ENCODE peak calls at places on chromosomes 11 and 22, in five cellular contexts. One of them, this sample, is unnamed.

GRCh38 chr22:46040471-46041465 is 63.8 kb upstream of the WNT7B start:
- DNase-seq in transverse colon: no peak
- DNase-seq in left ventricle myocardium inferior: peak; percentile 10
- DNase-seq in cardiac muscle cell: no peak
- DNase-seq in right atrium auricular region: no peak
- DNase-seq in this sample: peak; percentile 67

GRCh38 chr11:15911377-15912044 is 444.8 kb downstream of the SOX6 start:
- DNase-seq in transverse colon: no peak
- DNase-seq in left ventricle myocardium inferior: peak; percentile 69
- DNase-seq in cardiac muscle cell: peak; percentile 87
- DNase-seq in right atrium auricular region: peak; percentile 76
- DNase-seq in this sample: no peak

GRCh38 chr22:27318516-27318915 is 483.0 kb downstream of the MN1 start:
- DNase-seq in transverse colon: peak; percentile 62
- DNase-seq in left ventricle myocardium inferior: peak; percentile 30
- DNase-seq in cardiac muscle cell: peak; percentile 94
- DNase-seq in right atrium auricular region: no peak
- DNase-seq in this sample: no peak

GRCh38 chr11:17703951-17704350 is 15.4 kb upstream of the MYOD1 start:
- DNase-seq in transverse colon: no peak
- DNase-seq in left ventricle myocardium inferior: no peak
- DNase-seq in cardiac muscle cell: peak; percentile 17
- DNase-seq in right atrium auricular region: no peak
- DNase-seq in this sample: no peak

GRCh38 chr22:41285441-41285819 is 557 bp downstream of the RANGAP1 start:
- DNase-seq in transverse colon: peak; percentile 68
- DNase-seq in left ventricle myocardium inferior: peak; percentile 25
- DNase-seq in cardiac muscle cell: peak; percentile 77
- DNase-seq in right atrium auricular region: peak; percentile 72
- DNase-seq in this sample: no peak

GRCh38 chr11:27640954-27641353 is 59.3 kb downstream of the BDNF start:
- DNase-seq in transverse colon: no peak
- DNase-seq in left ventricle myocardium inferior: no peak
- DNase-seq in cardiac muscle cell: no peak
- DNase-seq in right atrium auricular region: no peak
- DNase-seq in this sample: no peak

GRCh38 chr22:41367039-41367679 is 14.6 kb upstream of the TEF start:
- DNase-seq in transverse colon: peak; percentile 95
- DNase-seq in left ventricle myocardium inferior: peak; percentile 98
- DNase-seq in cardiac muscle cell: peak; percentile 99
- DNase-seq in right atrium auricular region: peak; percentile 94
- DNase-seq in this sample: peak; percentile 98

GRCh38 chr11:129611661-129612566 is 203.7 kb upstream of the TMEM45B start:
- DNase-seq in transverse colon: no peak
- DNase-seq in left ventricle myocardium inferior: no peak
- DNase-seq in cardiac muscle cell: no peak
- DNase-seq in right atrium auricular region: no peak
- DNase-seq in this sample: no peak

GRCh38 chr22:30575011-30575671 is 676 bp upstream of the GAL3ST1 start:
- DNase-seq in transverse colon: no peak
- DNase-seq in left ventricle myocardium inferior: peak; percentile 30
- DNase-seq in cardiac muscle cell: peak; percentile 94
- DNase-seq in right atrium auricular region: peak; percentile 60
- DNase-seq in this sample: no peak

GRCh38 chr11:80502511-80502910 is 1061.7 kb upstream of the TENM4 start:
- DNase-seq in transverse colon: no peak
- DNase-seq in left ventricle myocardium inferior: no peak
- DNase-seq in cardiac muscle cell: no peak
- DNase-seq in right atrium auricular region: no peak
- DNase-seq in this sample: no peak

GRCh38 chr11:116710762-116711161 is 62.0 kb downstream of the BUD13 start:
- DNase-seq in transverse colon: no peak
- DNase-seq in left ventricle myocardium inferior: no peak
- DNase-seq in cardiac muscle cell: no peak
- DNase-seq in right atrium auricular region: no peak
- DNase-seq in this sample: no peak

GRCh38 chr11:69268911-69269310 is 25.0 kb upstream of the MYEOV start:
- DNase-seq in transverse colon: no peak
- DNase-seq in left ventricle myocardium inferior: no peak
- DNase-seq in cardiac muscle cell: no peak
- DNase-seq in right atrium auricular region: no peak
- DNase-seq in this sample: no peak

GRCh38 chr11:44870615-44871176 is 80.0 kb downstream of the TP53I11 start:
- DNase-seq in transverse colon: no peak
- DNase-seq in left ventricle myocardium inferior: no peak
- DNase-seq in cardiac muscle cell: no peak
- DNase-seq in right atrium auricular region: no peak
- DNase-seq in this sample: no peak

GRCh38 chr22:47011131-47011854 is 248.8 kb downstream of the TBC1D22A start:
- DNase-seq in transverse colon: no peak
- DNase-seq in left ventricle myocardium inferior: no peak
- DNase-seq in cardiac muscle cell: no peak
- DNase-seq in right atrium auricular region: no peak
- DNase-seq in this sample: no peak

GRCh38 chr11:65872555-65873279 is at the start of gene EFEMP2:
- DNase-seq in transverse colon: no peak
- DNase-seq in left ventricle myocardium inferior: peak; percentile 61
- DNase-seq in cardiac muscle cell: peak; percentile 68
- DNase-seq in right atrium auricular region: no peak
- DNase-seq in this sample: peak; percentile 89

GRCh38 chr22:18032455-18033101 is 8.2 kb upstream of the MICAL3 start:
- DNase-seq in transverse colon: no peak
- DNase-seq in left ventricle myocardium inferior: no peak
- DNase-seq in cardiac muscle cell: peak; percentile 36
- DNase-seq in right atrium auricular region: no peak
- DNase-seq in this sample: no peak

GRCh38 chr11:14578551-14578956 is 58.4 kb upstream of the PSMA1 start:
- DNase-seq in transverse colon: peak; percentile 43
- DNase-seq in left ventricle myocardium inferior: no peak
- DNase-seq in cardiac muscle cell: peak; percentile 96
- DNase-seq in right atrium auricular region: no peak
- DNase-seq in this sample: no peak

GRCh38 chr11:124769804-124770774 is 8.0 kb upstream of the ESAM start:
- DNase-seq in transverse colon: no peak
- DNase-seq in left ventricle myocardium inferior: no peak
- DNase-seq in cardiac muscle cell: peak; percentile 60
- DNase-seq in right atrium auricular region: no peak
- DNase-seq in this sample: no peak

GRCh38 chr11:11409916-11410315 is 56.9 kb upstream of the CSNK2A3 start:
- DNase-seq in transverse colon: peak; percentile 23
- DNase-seq in left ventricle myocardium inferior: no peak
- DNase-seq in cardiac muscle cell: no peak
- DNase-seq in right atrium auricular region: no peak
- DNase-seq in this sample: no peak

GRCh38 chr22:27769012-27769411 is 32.5 kb downstream of the MN1 start:
- DNase-seq in transverse colon: no peak
- DNase-seq in left ventricle myocardium inferior: no peak
- DNase-seq in cardiac muscle cell: no peak
- DNase-seq in right atrium auricular region: no peak
- DNase-seq in this sample: no peak

GRCh38 chr11:121321614-121322243 is 29.2 kb downstream of the SC5D start:
- DNase-seq in transverse colon: peak; percentile 49
- DNase-seq in left ventricle myocardium inferior: no peak
- DNase-seq in cardiac muscle cell: peak; percentile 20
- DNase-seq in right atrium auricular region: no peak
- DNase-seq in this sample: no peak

GRCh38 chr11:29171350-29171950 is 845.4 kb downstream of the KCNA4 start:
- DNase-seq in transverse colon: no peak
- DNase-seq in left ventricle myocardium inferior: no peak
- DNase-seq in cardiac muscle cell: no peak
- DNase-seq in right atrium auricular region: no peak
- DNase-seq in this sample: no peak

GRCh38 chr11:126561327-126561893 is 205.9 kb downstream of the ST3GAL4 start:
- DNase-seq in transverse colon: no peak
- DNase-seq in left ventricle myocardium inferior: peak; percentile 23
- DNase-seq in cardiac muscle cell: peak; percentile 75
- DNase-seq in right atrium auricular region: no peak
- DNase-seq in this sample: no peak

GRCh38 chr11:29019960-29020683 is 911.9 kb downstream of the METTL15 start:
- DNase-seq in transverse colon: no peak
- DNase-seq in left ventricle myocardium inferior: no peak
- DNase-seq in cardiac muscle cell: peak; percentile 66
- DNase-seq in right atrium auricular region: no peak
- DNase-seq in this sample: no peak

GRCh38 chr22:27863556-27863955 is 55.5 kb downstream of the PITPNB start:
- DNase-seq in transverse colon: no peak
- DNase-seq in left ventricle myocardium inferior: no peak
- DNase-seq in cardiac muscle cell: no peak
- DNase-seq in right atrium auricular region: no peak
- DNase-seq in this sample: no peak

GRCh38 chr11:40381481-40381880 is 1078.0 kb downstream of the LRRC4C start:
- DNase-seq in transverse colon: no peak
- DNase-seq in left ventricle myocardium inferior: no peak
- DNase-seq in cardiac muscle cell: no peak
- DNase-seq in right atrium auricular region: no peak
- DNase-seq in this sample: no peak

GRCh38 chr22:30036656-30037055 is 43.6 kb upstream of the HORMAD2 start:
- DNase-seq in transverse colon: no peak
- DNase-seq in left ventricle myocardium inferior: no peak
- DNase-seq in cardiac muscle cell: no peak
- DNase-seq in right atrium auricular region: no peak
- DNase-seq in this sample: no peak

GRCh38 chr11:65778901-65779668 is 1.7 kb downstream of the AP5B1 start:
- DNase-seq in transverse colon: no peak
- DNase-seq in left ventricle myocardium inferior: no peak
- DNase-seq in cardiac muscle cell: no peak
- DNase-seq in right atrium auricular region: no peak
- DNase-seq in this sample: no peak

GRCh38 chr11:27237641-27238040 is 125.4 kb downstream of the CCDC34 start:
- DNase-seq in transverse colon: peak; percentile 51
- DNase-seq in left ventricle myocardium inferior: no peak
- DNase-seq in cardiac muscle cell: no peak
- DNase-seq in right atrium auricular region: no peak
- DNase-seq in this sample: no peak

GRCh38 chr11:109033627-109034340 is 368.9 kb downstream of the DDX10 start:
- DNase-seq in transverse colon: no peak
- DNase-seq in left ventricle myocardium inferior: no peak
- DNase-seq in cardiac muscle cell: peak; percentile 96
- DNase-seq in right atrium auricular region: no peak
- DNase-seq in this sample: no peak

GRCh38 chr22:25567305-25567704 is 2.8 kb downstream of the GRK3 start:
- DNase-seq in transverse colon: no peak
- DNase-seq in left ventricle myocardium inferior: no peak
- DNase-seq in cardiac muscle cell: no peak
- DNase-seq in right atrium auricular region: no peak
- DNase-seq in this sample: no peak
- TF ChIP-seq CTCF in transverse colon: no peak
- TF ChIP-seq CTCF in left ventricle myocardium inferior: no peak
- TF ChIP-seq CTCF in cardiac muscle cell: no peak
- TF ChIP-seq CTCF in right atrium auricular region: no peak
- TF ChIP-seq CTCF in this sample: peak; percentile 20

DNA sequence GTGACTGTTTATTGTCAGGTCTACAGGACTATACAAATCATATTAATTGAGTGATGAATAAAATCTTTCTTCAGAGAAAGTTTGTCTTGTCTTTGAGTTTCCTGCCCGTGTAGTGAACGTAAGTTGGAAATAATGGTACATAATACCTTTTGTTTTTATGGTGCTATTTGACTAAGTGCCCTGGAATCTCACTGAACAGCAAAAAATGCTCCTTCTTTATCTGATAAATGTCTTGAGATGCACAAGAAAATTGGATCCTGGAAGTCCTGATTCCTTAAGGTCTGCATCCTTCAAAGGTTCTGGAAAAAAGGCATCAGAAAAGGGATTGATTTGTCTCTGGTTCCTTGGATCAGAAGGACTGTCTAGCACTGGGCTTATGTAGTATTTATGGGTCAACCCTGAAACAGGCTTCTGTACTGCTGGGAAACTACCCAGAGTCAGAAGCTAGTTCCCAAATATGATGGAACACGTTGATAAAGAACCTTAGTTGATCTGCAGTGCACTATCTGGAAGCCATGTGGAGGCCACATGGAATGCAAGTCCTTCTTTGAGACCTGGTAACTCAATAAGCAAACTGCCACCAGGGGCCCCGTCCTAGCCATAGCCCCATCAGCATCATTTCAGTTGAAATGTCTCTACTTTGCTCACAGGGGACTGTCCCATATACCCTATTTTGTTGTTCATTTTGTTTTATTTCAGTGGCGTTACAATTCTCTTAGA is 100.6 kb upstream of the CD44 start:
- DNase-seq in transverse colon: no peak
- DNase-seq in left ventricle myocardium inferior: no peak
- DNase-seq in cardiac muscle cell: no peak
- DNase-seq in right atrium auricular region: no peak
- DNase-seq in this sample: no peak
- TF ChIP-seq CTCF in transverse colon: no peak
- TF ChIP-seq CTCF in left ventricle myocardium inferior: no peak
- TF ChIP-seq CTCF in cardiac muscle cell: no peak
- TF ChIP-seq CTCF in right atrium auricular region: no peak
- TF ChIP-seq CTCF in this sample: no peak

DNA sequence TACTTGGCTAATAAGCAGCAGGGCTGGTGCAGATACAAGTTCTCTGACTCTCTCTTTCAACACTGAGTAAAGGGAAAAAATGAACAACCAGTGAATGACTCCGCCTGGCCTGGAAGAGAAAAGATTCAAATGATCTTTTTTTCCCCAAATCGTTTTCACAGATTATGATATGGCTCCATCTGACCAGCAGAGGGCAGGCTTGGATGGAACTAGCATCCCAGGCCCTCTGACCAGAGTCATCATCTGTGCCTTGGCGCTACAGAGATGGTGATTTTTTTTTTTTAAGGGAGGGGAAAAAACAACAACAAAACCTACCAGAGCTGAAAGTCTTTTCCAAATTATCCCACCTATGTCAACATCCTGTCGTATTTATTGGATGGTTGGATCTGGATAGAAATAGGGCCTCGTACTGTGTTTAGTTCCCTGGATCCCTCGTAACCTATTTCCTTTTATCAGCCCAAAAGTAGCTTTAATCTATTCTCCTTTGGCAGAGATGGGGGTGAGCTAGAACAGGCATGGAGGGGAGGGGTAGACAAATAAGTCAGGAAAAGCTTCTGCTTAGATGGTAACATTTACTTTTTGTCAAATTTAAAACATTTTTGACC is 69.7 kb downstream of the PRSS23 start:
- DNase-seq in transverse colon: peak; percentile 44
- DNase-seq in left ventricle myocardium inferior: peak; percentile 49
- DNase-seq in cardiac muscle cell: peak; percentile 78
- DNase-seq in right atrium auricular region: peak; percentile 81
- DNase-seq in this sample: no peak
- TF ChIP-seq CTCF in transverse colon: peak; percentile 75
- TF ChIP-seq CTCF in left ventricle myocardium inferior: peak; percentile 82
- TF ChIP-seq CTCF in cardiac muscle cell: peak; percentile 82
- TF ChIP-seq CTCF in right atrium auricular region: peak; percentile 79
- TF ChIP-seq CTCF in this sample: peak; percentile 96

DNA sequence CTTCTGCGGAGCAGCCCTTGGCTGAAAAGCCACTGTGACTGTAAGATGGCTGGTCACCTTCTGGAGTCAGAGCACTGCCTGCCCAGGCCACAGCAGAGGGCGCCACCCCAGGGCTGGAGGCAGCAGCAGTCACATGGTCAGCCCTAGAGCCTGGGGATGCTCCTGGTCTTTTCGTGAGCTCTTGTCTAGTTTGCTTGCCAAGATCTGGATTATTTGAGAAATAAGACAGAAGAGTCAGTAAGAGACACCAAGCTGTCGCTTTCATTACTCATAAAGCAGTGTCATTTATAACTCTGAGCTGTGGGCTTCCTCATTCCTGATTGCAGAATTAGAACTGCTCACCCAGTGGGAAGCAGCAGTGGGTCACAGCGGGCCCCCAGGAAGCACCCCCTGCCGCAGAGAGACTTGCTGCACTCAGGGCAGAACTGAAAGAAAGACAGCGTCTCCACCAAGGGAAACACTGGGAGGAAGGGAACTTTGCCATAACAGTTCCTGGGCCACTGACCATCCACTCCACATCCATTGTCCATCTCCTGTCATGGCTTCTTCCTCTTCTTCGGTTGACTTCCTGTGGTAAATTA is 56.7 kb downstream of the PPP6R2 start:
- DNase-seq in transverse colon: peak; percentile 41
- DNase-seq in left ventricle myocardium inferior: no peak
- DNase-seq in cardiac muscle cell: peak; percentile 15
- DNase-seq in right atrium auricular region: no peak
- DNase-seq in this sample: no peak
- TF ChIP-seq CTCF in transverse colon: peak; percentile 16
- TF ChIP-seq CTCF in left ventricle myocardium inferior: no peak
- TF ChIP-seq CTCF in cardiac muscle cell: peak; percentile 38
- TF ChIP-seq CTCF in right atrium auricular region: peak; percentile 43
- TF ChIP-seq CTCF in this sample: peak; percentile 56

This sample was measured in chondrocyte.